ENCODE peak calls at places on chromosomes 3 and 15, in nine cellular contexts. P is glutamatergic neuron; R is C1 segment of cervical spinal cord; D is neural progenitor cell; H is adrenal gland; O is osteocyte; Q is effector CD4-positive, alpha-beta T cell; I is AG04450; V is hypothalamus. S is an unnamed sample.

GRCh38 chr3:119891944-119892721 is 110.2 kb downstream of the NR1I2 start:
- DNase-seq in V (peak; percentile 2), I (peak; percentile 38), Q (peak; percentile 24), R (no peak), D (peak; percentile 75), P (peak; percentile 21), O (no peak), H (peak; percentile 43), S (peak; percentile 19)

GRCh38 chr15:22846073-22846472 is 7.6 kb downstream of the NIPA2 start:
- DNase-seq in D (no peak), Q (no peak), H (no peak), V (no peak), P (no peak), O (no peak), I (no peak), R (no peak), S (no peak)

GRCh38 chr3:22887664-22888291 is 315.3 kb upstream of the UBE2E2 start:
- DNase-seq in I (no peak), P (no peak), H (peak; percentile 20), O (no peak), V (no peak), Q (no peak), R (no peak), D (peak; percentile 39), S (no peak)

GRCh38 chr3:48474619-48475018 is 28.1 kb downstream of the ATRIP start:
- DNase-seq in H (peak; percentile 38), V (no peak), P (no peak), D (peak; percentile 65), R (no peak), Q (no peak), O (no peak), I (no peak), S (no peak)

GRCh38 chr3:24396338-24396737 is 98.3 kb downstream of the THRB start:
- DNase-seq in I (no peak), Q (no peak), P (no peak), O (no peak), D (peak; percentile 23), R (no peak), H (no peak), V (no peak), S (no peak)

GRCh38 chr3:15331606-15332404 is 581 bp downstream of the SH3BP5 start:
- DNase-seq in H (peak; percentile 52), P (peak; percentile 59), V (no peak), Q (peak; percentile 27), O (peak; percentile 86), R (no peak), D (peak; percentile 59), I (no peak), S (no peak)

GRCh38 chr3:23797490-23797889 is 8.3 kb upstream of the UBE2E1 start:
- DNase-seq in O (no peak), P (no peak), R (no peak), D (no peak), Q (no peak), V (no peak), I (no peak), H (no peak), S (no peak)

GRCh38 chr15:67125589-67126502 is 60.4 kb downstream of the SMAD3 start:
- DNase-seq in I (peak; percentile 98), Q (no peak), P (no peak), D (no peak), V (no peak), O (peak; percentile 89), H (peak; percentile 91), R (no peak), S (peak; percentile 72)

GRCh38 chr3:117441851-117442250 is 732.3 kb downstream of the TUSC7 start:
- DNase-seq in P (no peak), R (no peak), D (no peak), V (no peak), Q (no peak), O (no peak), H (no peak), I (no peak), S (no peak)

GRCh38 chr15:80969316-80969715 is 20.3 kb downstream of the MESD start:
- DNase-seq in Q (no peak), V (no peak), O (no peak), H (no peak), I (no peak), R (no peak), P (no peak), D (no peak), S (no peak)

GRCh38 chr3:196772897-196773296 is 33.2 kb downstream of the PAK2 start:
- DNase-seq in R (no peak), O (no peak), D (no peak), P (no peak), V (no peak), H (no peak), Q (no peak), I (no peak), S (no peak)

GRCh38 chr3:34882764-34883163 is 756.6 kb upstream of the ARPP21 start:
- DNase-seq in R (no peak), O (no peak), I (no peak), P (no peak), Q (no peak), V (no peak), H (no peak), D (no peak), S (no peak)

GRCh38 chr15:69060744-69061143 is 46.2 kb downstream of the NOX5 start:
- DNase-seq in Q (no peak), D (no peak), O (no peak), V (no peak), R (no peak), P (no peak), I (no peak), H (no peak), S (no peak)

GRCh38 chr3:149371723-149372114 is 5.7 kb downstream of the TM4SF1 start:
- DNase-seq in I (no peak), O (no peak), V (no peak), H (no peak), P (no peak), Q (no peak), R (no peak), D (no peak), S (no peak)

GRCh38 chr15:57994468-57995154 is 70.9 kb downstream of the ALDH1A2 start:
- DNase-seq in V (no peak), P (no peak), H (no peak), O (no peak), Q (no peak), R (no peak), I (no peak), D (no peak), S (no peak)

GRCh38 chr15:96888764-96889163 is 558.3 kb downstream of the NR2F2 start:
- DNase-seq in V (no peak), H (no peak), O (no peak), D (no peak), Q (no peak), P (no peak), I (no peak), R (no peak), S (no peak)

GRCh38 chr3:100103558-100104441 is 10.5 kb downstream of the FILIP1L start:
- DNase-seq in I (peak; percentile 72), H (no peak), Q (no peak), P (no peak), D (no peak), V (no peak), O (no peak), R (no peak), S (peak; percentile 26)

GRCh38 chr3:11539677-11540076 is 104.0 kb downstream of the VGLL4 start:
- DNase-seq in V (no peak), Q (no peak), P (no peak), O (no peak), D (no peak), I (no peak), H (no peak), R (no peak), S (no peak)

GRCh38 chr3:151468284-151468917 is 7.5 kb upstream of the IGSF10 start:
- DNase-seq in Q (peak; percentile 28), O (no peak), P (no peak), I (peak; percentile 42), D (peak; percentile 80), R (no peak), V (no peak), H (peak; percentile 50), S (peak; percentile 60)

GRCh38 chr15:99445272-99445850 is 120.4 kb upstream of the MEF2A start:
- DNase-seq in H (no peak), V (no peak), D (no peak), I (no peak), P (no peak), R (no peak), O (peak; percentile 44), Q (no peak), S (no peak)

GRCh38 chr3:33791477-33792166 is 6.8 kb upstream of the PDCD6IP start:
- DNase-seq in P (no peak), O (no peak), I (no peak), V (no peak), Q (no peak), H (no peak), D (no peak), R (no peak), S (no peak)

GRCh38 chr3:4856136-4856535 is 123.1 kb upstream of the BHLHE40 start:
- DNase-seq in V (no peak), I (no peak), P (no peak), O (no peak), H (no peak), Q (no peak), R (no peak), D (no peak), S (no peak)

GRCh38 chr15:96344706-96345559 is 14.4 kb downstream of the NR2F2 start:
- DNase-seq in Q (no peak), I (no peak), R (no peak), O (peak; percentile 84), P (no peak), H (no peak), V (no peak), D (peak; percentile 56), S (no peak)

GRCh38 chr15:78108300-78109084 is 16.1 kb downstream of the SH2D7 start:
- DNase-seq in H (peak; percentile 90), P (peak; percentile 83), R (no peak), V (peak; percentile 30), Q (peak; percentile 82), I (peak; percentile 71), D (peak; percentile 88), O (peak; percentile 93), S (peak; percentile 90)

GRCh38 chr15:85837881-85838280 is 43.2 kb upstream of the KLHL25 start:
- DNase-seq in I (no peak), O (no peak), P (no peak), V (no peak), Q (no peak), R (no peak), D (no peak), H (no peak), S (no peak)

GRCh38 chr3:170802164-170803151 is 67.5 kb downstream of the RPL22L1 start:
- DNase-seq in O (no peak), Q (no peak), R (no peak), I (peak; percentile 95), H (peak; percentile 27), D (no peak), V (no peak), P (no peak), S (peak; percentile 23)

GRCh38 chr15:48644827-48645557 is 517 bp downstream of the FBN1 start:
- DNase-seq in P (peak; percentile 53), Q (no peak), H (peak; percentile 67), D (peak; percentile 89), V (peak; percentile 62), O (peak; percentile 86), R (no peak), I (no peak), S (peak; percentile 15)

GRCh38 chr3:174325834-174326705 is 533.1 kb upstream of the NAALADL2 start:
- DNase-seq in Q (no peak), I (no peak), R (no peak), H (no peak), P (no peak), V (no peak), D (no peak), O (no peak), S (no peak)

GRCh38 chr3:14222900-14223594 is 44.4 kb downstream of the LSM3 start:
- DNase-seq in Q (no peak), R (no peak), P (no peak), D (no peak), H (no peak), V (no peak), O (no peak), I (no peak), S (no peak)

GRCh38 chr3:4835616-4836043 is 143.6 kb upstream of the BHLHE40 start:
- DNase-seq in V (no peak), I (no peak), O (no peak), R (no peak), P (no peak), H (no peak), Q (no peak), D (no peak), S (no peak)

GRCh38 chr3:131110087-131110486 is 83.4 kb downstream of the NEK11 start:
- DNase-seq in H (no peak), I (no peak), O (no peak), R (no peak), D (no peak), P (no peak), V (no peak), Q (no peak), S (no peak)